ENCODE peak calls at places on chromosomes 12 and 14, in ten cellular contexts. H is RWPE2; C is CD8-positive, alpha-beta T cell; G is AG10803; V is GM12865; F is astrocyte of the spinal cord; D is fibroblast of lung; Z is A549; R is lower leg skin; U is heart right ventricle. X is an unnamed sample.

GRCh38 chr12:103571286-103571685 is 15.8 kb upstream of the STAB2 start:
- DNase-seq in H (no peak), C (no peak), G (no peak), V (no peak), F (peak; percentile 4), D (peak; percentile 11), Z (no peak), R (no peak), U (peak; percentile 49), X (peak; percentile 10)

GRCh38 chr12:8501720-8502119 is 11.6 kb upstream of the CLEC4D start:
- DNase-seq in H (no peak), C (no peak), G (no peak), V (no peak), F (no peak), D (no peak), Z (no peak), R (no peak), U (no peak), X (no peak)

GRCh38 chr12:62978768-62979167 is 43.8 kb upstream of the PPM1H start:
- DNase-seq in H (no peak), C (no peak), G (no peak), V (no peak), F (no peak), D (no peak), Z (no peak), R (no peak), U (no peak), X (no peak)

GRCh38 chr12:65787056-65787855 is 37.0 kb upstream of the HMGA2 start:
- DNase-seq in H (no peak), C (no peak), G (no peak), V (no peak), F (no peak), D (no peak), Z (no peak), R (no peak), U (peak; percentile 16), X (no peak)

GRCh38 chr12:102478416-102479098 is 1.8 kb downstream of the IGF1 start:
- DNase-seq in H (no peak), C (peak; percentile 11), G (no peak), V (peak; percentile 84), F (no peak), D (peak; percentile 41), Z (no peak), R (no peak), U (no peak), X (no peak)

GRCh38 chr14:103847954-103848719 is 762 bp upstream of the PPP1R13B start:
- DNase-seq in H (no peak), C (peak; percentile 23), G (no peak), V (no peak), F (no peak), D (no peak), Z (no peak), R (peak; percentile 88), U (peak; percentile 41), X (no peak)

GRCh38 chr12:113449839-113450238 is 21.8 kb downstream of the LHX5 start:
- DNase-seq in H (no peak), C (no peak), G (no peak), V (no peak), F (no peak), D (no peak), Z (no peak), R (no peak), U (no peak), X (no peak)

GRCh38 chr12:53010955-53011354 is 4.7 kb downstream of the EIF4B start:
- DNase-seq in H (no peak), C (no peak), G (no peak), V (no peak), F (no peak), D (no peak), Z (no peak), R (no peak), U (no peak), X (no peak)

GRCh38 chr12:20339060-20339459 is 29.3 kb upstream of the PDE3A start:
- DNase-seq in H (no peak), C (no peak), G (no peak), V (no peak), F (no peak), D (peak; percentile 69), Z (no peak), R (no peak), U (no peak), X (no peak)

GRCh38 chr14:99063620-99064225 is 208.3 kb downstream of the BCL11B start:
- DNase-seq in H (no peak), C (no peak), G (no peak), V (no peak), F (no peak), D (no peak), Z (no peak), R (peak; percentile 75), U (no peak), X (no peak)

GRCh38 chr14:91947196-91948184 is at the start of gene FBLN5:
- DNase-seq in H (no peak), C (peak; percentile 19), G (peak; percentile 97), V (no peak), F (peak; percentile 80), D (peak; percentile 88), Z (peak; percentile 11), R (peak; percentile 94), U (peak; percentile 72), X (peak; percentile 88)

GRCh38 chr14:91367173-91368171 is 50.1 kb downstream of the CCDC88C start:
- DNase-seq in H (peak; percentile 90), C (peak; percentile 77), G (no peak), V (peak; percentile 96), F (peak; percentile 90), D (peak; percentile 97), Z (no peak), R (no peak), U (no peak), X (peak; percentile 9)

GRCh38 chr14:69224946-69225345 is 33.6 kb downstream of the EXD2 start:
- DNase-seq in H (no peak), C (no peak), G (no peak), V (no peak), F (no peak), D (no peak), Z (no peak), R (no peak), U (no peak), X (no peak)

GRCh38 chr14:60166144-60166543 is 946 bp upstream of the DHRS7 start:
- DNase-seq in H (no peak), C (no peak), G (no peak), V (peak; percentile 42), F (no peak), D (no peak), Z (no peak), R (no peak), U (no peak), X (no peak)
- H3K4me3 ChIP-seq in H (no peak overlapping the region), C (no peak overlapping the region), G (no peak overlapping the region), V (no peak overlapping the region), F (no peak overlapping the region), D (no peak overlapping the region), Z (no peak overlapping the region), R (no peak overlapping the region), U (no peak overlapping the region), X (no peak overlapping the region)

DNA sequence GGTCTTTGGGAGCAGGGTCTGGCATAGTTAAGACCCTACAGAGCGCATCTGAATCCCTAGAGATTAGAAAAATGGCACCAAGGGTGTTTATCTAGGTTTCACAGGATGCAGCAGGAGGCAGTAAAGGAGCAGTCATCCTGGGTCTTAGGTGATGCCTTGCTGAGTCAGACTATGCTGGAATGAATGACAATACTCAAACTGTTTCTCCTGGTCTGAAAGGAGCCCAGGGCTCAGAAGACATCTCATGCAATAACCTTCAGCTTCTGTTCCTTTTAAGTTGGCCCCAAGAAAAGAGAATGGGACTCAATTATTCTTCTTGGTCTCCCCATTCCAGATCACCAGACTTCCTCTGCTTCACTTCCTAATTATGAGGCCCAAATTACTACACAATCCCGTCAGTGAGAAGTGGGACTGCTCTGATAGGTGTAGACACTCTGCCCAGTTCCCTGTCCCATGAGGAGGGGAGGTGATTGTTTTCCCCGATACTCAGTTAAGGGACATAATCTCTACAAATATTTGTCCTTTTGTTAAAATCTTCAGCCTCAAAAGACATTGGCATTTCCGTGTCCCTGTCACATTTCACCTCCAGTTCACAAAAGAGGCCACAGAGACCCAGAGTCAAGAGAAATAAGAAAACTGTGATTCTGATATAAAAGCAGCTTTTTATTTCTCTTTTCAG is 14.8 kb upstream of the APOF start:
- DNase-seq in H (no peak), C (no peak), G (no peak), V (no peak), F (peak; percentile 8), D (no peak), Z (no peak), R (no peak), U (no peak), X (no peak)
- TF ChIP-seq CTCF in H (peak; percentile 31), C (no peak), G (no peak), V (no peak), F (no peak), D (no peak), Z (no peak), R (no peak), U (no peak), X (peak; percentile 23)

GRCh38 chr14:50798048-50798421 is 32.9 kb downstream of the NIN start:
- DNase-seq in H (no peak), C (no peak), G (no peak), V (peak; percentile 64), F (no peak), D (no peak), Z (no peak), R (no peak), U (no peak), X (no peak)

GRCh38 chr14:50795909-50796308 is 35.1 kb downstream of the NIN start:
- DNase-seq in H (no peak), C (no peak), G (no peak), V (no peak), F (no peak), D (no peak), Z (no peak), R (no peak), U (no peak), X (no peak)

GRCh38 chr14:50795127-50795526 is 35.8 kb downstream of the NIN start:
- DNase-seq in H (no peak), C (no peak), G (no peak), V (no peak), F (no peak), D (no peak), Z (no peak), R (no peak), U (no peak), X (no peak)

GRCh38 chr14:50797250-50798047 is 33.5 kb downstream of the NIN start:
- DNase-seq in H (no peak), C (no peak), G (no peak), V (no peak), F (no peak), D (peak; percentile 50), Z (no peak), R (no peak), U (no peak), X (no peak)

DNA sequence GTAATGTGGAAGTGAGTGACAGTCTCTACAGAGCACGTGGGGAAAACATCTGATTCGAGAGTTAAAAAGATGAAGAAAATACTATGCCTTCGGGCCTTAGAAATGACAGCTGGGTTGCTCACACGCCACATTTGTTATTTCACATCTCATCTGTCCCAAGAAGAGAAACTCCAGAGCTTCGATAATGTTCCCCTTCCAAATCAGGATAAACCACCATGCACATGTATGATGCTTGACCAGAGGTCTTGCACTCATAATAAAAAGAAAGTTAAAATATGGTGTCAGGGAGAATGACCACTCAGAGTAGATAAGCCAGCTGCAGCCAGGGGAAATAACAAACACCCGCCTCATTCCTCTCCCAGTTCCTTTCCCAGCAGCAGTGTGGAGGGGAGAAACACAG is 34.6 kb downstream of the NIN start:
- DNase-seq in H (no peak), C (no peak), G (no peak), V (no peak), F (no peak), D (no peak), Z (no peak), R (no peak), U (no peak), X (no peak)
- H3K4me3 ChIP-seq in H (no peak overlapping the region), C (no peak overlapping the region), G (no peak overlapping the region), V (no peak overlapping the region), F (no peak overlapping the region), D (no peak overlapping the region), Z (no peak overlapping the region), R (no peak overlapping the region), U (no peak overlapping the region), X (no peak overlapping the region)

GRCh38 chr14:28116716-28117115 is 649.9 kb upstream of the FOXG1 start:
- DNase-seq in H (no peak), C (no peak), G (no peak), V (no peak), F (no peak), D (no peak), Z (no peak), R (no peak), U (no peak), X (no peak)
- TF ChIP-seq CTCF in H (peak; percentile 12), C (no peak), G (no peak), V (no peak), F (no peak), D (no peak), Z (no peak), R (no peak), U (no peak), X (no peak)